ENCODE peak calls at places on chromosomes 2 and 18, in seven cellular contexts. One of them, this sample, is unnamed.

GRCh38 chr18:73597832-73598615 is 549.6 kb downstream of the FBXO15 start:
- DNase-seq in heart left ventricle: no peak
- DNase-seq in right cardiac atrium: no peak
- DNase-seq in fibroblast of lung: no peak
- DNase-seq in neural progenitor cell: no peak
- DNase-seq in Peyer's patch: no peak
- DNase-seq in tibial nerve: no peak
- DNase-seq in this sample: no peak

GRCh38 chr2:220811952-220812570 is 760.0 kb downstream of the EPHA4 start:
- DNase-seq in right cardiac atrium: no peak
- DNase-seq in Peyer's patch: no peak
- DNase-seq in heart left ventricle: no peak
- DNase-seq in tibial nerve: no peak
- DNase-seq in neural progenitor cell: no peak
- DNase-seq in fibroblast of lung: peak
- DNase-seq in this sample: no peak

GRCh38 chr2:98412751-98413445 is 31.8 kb upstream of the INPP4A start:
- DNase-seq in right cardiac atrium: no peak
- DNase-seq in tibial nerve: no peak
- DNase-seq in fibroblast of lung: peak
- DNase-seq in heart left ventricle: no peak
- DNase-seq in neural progenitor cell: peak
- DNase-seq in Peyer's patch: no peak
- DNase-seq in this sample: no peak

GRCh38 chr2:10385933-10386773 is 62.0 kb downstream of the ODC1 start:
- DNase-seq in neural progenitor cell: no peak
- DNase-seq in right cardiac atrium: no peak
- DNase-seq in fibroblast of lung: peak
- DNase-seq in tibial nerve: no peak
- DNase-seq in Peyer's patch: no peak
- DNase-seq in heart left ventricle: no peak
- DNase-seq in this sample: no peak

GRCh38 chr2:237818066-237818473 is 19.5 kb downstream of the RBM44 start:
- DNase-seq in Peyer's patch: no peak
- DNase-seq in neural progenitor cell: no peak
- DNase-seq in heart left ventricle: no peak
- DNase-seq in tibial nerve: no peak
- DNase-seq in right cardiac atrium: no peak
- DNase-seq in fibroblast of lung: peak
- DNase-seq in this sample: no peak

GRCh38 chr2:196123679-196124373 is 47.6 kb downstream of the STK17B start:
- DNase-seq in right cardiac atrium: no peak
- DNase-seq in Peyer's patch: no peak
- DNase-seq in neural progenitor cell: no peak
- DNase-seq in heart left ventricle: no peak
- DNase-seq in fibroblast of lung: peak
- DNase-seq in tibial nerve: no peak
- DNase-seq in this sample: no peak

GRCh38 chr2:5473596-5473995 is 218.6 kb upstream of the SOX11 start:
- DNase-seq in fibroblast of lung: no peak
- DNase-seq in right cardiac atrium: no peak
- DNase-seq in tibial nerve: no peak
- DNase-seq in heart left ventricle: no peak
- DNase-seq in neural progenitor cell: no peak
- DNase-seq in Peyer's patch: no peak
- DNase-seq in this sample: no peak

GRCh38 chr2:201151127-201152074 is 31.5 kb upstream of the CASP10 start:
- DNase-seq in heart left ventricle: no peak
- DNase-seq in neural progenitor cell: no peak
- DNase-seq in fibroblast of lung: peak
- DNase-seq in right cardiac atrium: no peak
- DNase-seq in Peyer's patch: no peak
- DNase-seq in tibial nerve: no peak
- DNase-seq in this sample: no peak

GRCh38 chr2:104853401-104853925 is 452 bp upstream of the POU3F3 start:
- DNase-seq in heart left ventricle: peak
- DNase-seq in fibroblast of lung: no peak
- DNase-seq in right cardiac atrium: peak
- DNase-seq in neural progenitor cell: no peak
- DNase-seq in tibial nerve: no peak
- DNase-seq in Peyer's patch: no peak
- DNase-seq in this sample: no peak

GRCh38 chr2:145569108-145569507 is 1049.2 kb upstream of the ZEB2 start:
- DNase-seq in heart left ventricle: no peak
- DNase-seq in fibroblast of lung: no peak
- DNase-seq in tibial nerve: no peak
- DNase-seq in right cardiac atrium: no peak
- DNase-seq in neural progenitor cell: no peak
- DNase-seq in Peyer's patch: no peak
- DNase-seq in this sample: no peak

GRCh38 chr2:128642801-128643200 is 324.1 kb upstream of the HS6ST1 start:
- DNase-seq in right cardiac atrium: no peak
- DNase-seq in tibial nerve: no peak
- DNase-seq in Peyer's patch: no peak
- DNase-seq in heart left ventricle: no peak
- DNase-seq in neural progenitor cell: no peak
- DNase-seq in fibroblast of lung: no peak
- DNase-seq in this sample: no peak

GRCh38 chr18:160831-161570 is 2.6 kb downstream of the USP14 start:
- DNase-seq in neural progenitor cell: no peak
- DNase-seq in heart left ventricle: no peak
- DNase-seq in right cardiac atrium: no peak
- DNase-seq in Peyer's patch: no peak
- DNase-seq in tibial nerve: no peak
- DNase-seq in fibroblast of lung: no peak
- DNase-seq in this sample: no peak

DNA sequence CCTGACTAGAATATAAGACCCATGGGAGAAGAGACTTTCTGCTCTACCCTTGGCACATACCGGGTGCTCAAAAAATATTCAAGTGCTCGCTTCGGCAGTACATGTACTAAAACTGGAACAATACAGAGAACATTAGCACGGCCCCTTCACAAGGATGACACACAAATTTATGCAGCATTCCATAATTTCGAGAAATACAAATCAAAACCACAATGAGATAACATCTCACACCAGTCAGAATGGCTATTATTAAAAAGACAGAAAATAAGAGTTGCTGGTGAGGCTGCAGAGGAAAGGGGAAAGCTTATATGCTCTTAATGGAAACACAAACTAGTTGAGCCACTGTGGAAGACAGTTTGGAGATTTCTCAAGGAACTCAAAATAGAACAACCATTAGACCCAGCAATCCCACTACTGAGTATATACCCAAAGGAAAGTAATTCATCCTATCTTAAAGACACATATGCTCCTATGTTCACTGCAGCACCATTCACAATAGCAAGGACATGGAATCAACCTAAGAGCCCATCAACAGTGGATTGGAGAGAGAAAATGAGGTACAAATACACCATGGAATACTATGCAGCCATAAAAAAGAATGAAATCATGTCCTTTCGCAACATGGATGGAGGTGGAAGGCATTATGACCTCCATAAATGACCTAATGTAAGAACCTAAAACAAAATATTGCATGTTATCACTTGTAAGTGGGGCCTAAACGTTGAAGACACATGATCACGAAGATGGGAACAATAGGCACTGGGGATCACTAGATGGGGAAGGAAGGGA is 71.6 kb upstream of the CYP1B1 start:
- DNase-seq in heart left ventricle: no peak
- DNase-seq in neural progenitor cell: no peak
- DNase-seq in Peyer's patch: no peak
- DNase-seq in tibial nerve: no peak
- DNase-seq in fibroblast of lung: no peak
- DNase-seq in right cardiac atrium: no peak
- DNase-seq in this sample: no peak
- H3K27ac ChIP-seq in heart left ventricle: peak
- H3K27ac ChIP-seq in neural progenitor cell: no peak
- H3K27ac ChIP-seq in Peyer's patch: no peak
- H3K27ac ChIP-seq in tibial nerve: peak
- H3K27ac ChIP-seq in fibroblast of lung: peak
- H3K27ac ChIP-seq in right cardiac atrium: peak
- H3K27ac ChIP-seq in this sample: peak

GRCh38 chr2:1643220-1643619 is 101.1 kb downstream of the PXDN start:
- DNase-seq in fibroblast of lung: no peak
- DNase-seq in Peyer's patch: no peak
- DNase-seq in tibial nerve: no peak
- DNase-seq in neural progenitor cell: no peak
- DNase-seq in right cardiac atrium: no peak
- DNase-seq in heart left ventricle: no peak
- DNase-seq in this sample: no peak
- H3K27ac ChIP-seq in fibroblast of lung: no peak
- H3K27ac ChIP-seq in Peyer's patch: no peak
- H3K27ac ChIP-seq in tibial nerve: peak
- H3K27ac ChIP-seq in neural progenitor cell: peak
- H3K27ac ChIP-seq in right cardiac atrium: no peak
- H3K27ac ChIP-seq in heart left ventricle: no peak
- H3K27ac ChIP-seq in this sample: no peak

DNA sequence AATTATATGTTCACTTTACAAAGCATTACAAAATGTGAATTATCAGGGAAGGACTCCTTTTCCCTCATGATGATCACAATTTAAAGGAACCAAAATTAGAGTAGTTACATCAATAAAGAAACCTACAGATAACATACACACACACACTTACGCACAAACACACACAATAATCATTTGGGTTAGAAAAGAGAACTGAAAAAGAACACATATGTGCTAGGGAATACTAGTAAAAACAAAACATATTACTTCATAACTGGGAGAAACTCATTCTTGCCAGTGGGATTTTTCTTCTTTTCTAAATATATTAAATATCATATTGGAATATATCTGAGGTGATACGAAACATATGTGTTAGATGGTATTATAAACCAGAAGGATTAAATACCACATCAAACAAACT is 42.3 kb downstream of the FIGN start:
- DNase-seq in tibial nerve: no peak
- DNase-seq in Peyer's patch: no peak
- DNase-seq in heart left ventricle: no peak
- DNase-seq in fibroblast of lung: no peak
- DNase-seq in right cardiac atrium: no peak
- DNase-seq in neural progenitor cell: no peak
- DNase-seq in this sample: no peak
- H3K27ac ChIP-seq in tibial nerve: no peak
- H3K27ac ChIP-seq in Peyer's patch: no peak
- H3K27ac ChIP-seq in heart left ventricle: no peak
- H3K27ac ChIP-seq in fibroblast of lung: no peak
- H3K27ac ChIP-seq in right cardiac atrium: no peak
- H3K27ac ChIP-seq in neural progenitor cell: peak
- H3K27ac ChIP-seq in this sample: peak

DNA sequence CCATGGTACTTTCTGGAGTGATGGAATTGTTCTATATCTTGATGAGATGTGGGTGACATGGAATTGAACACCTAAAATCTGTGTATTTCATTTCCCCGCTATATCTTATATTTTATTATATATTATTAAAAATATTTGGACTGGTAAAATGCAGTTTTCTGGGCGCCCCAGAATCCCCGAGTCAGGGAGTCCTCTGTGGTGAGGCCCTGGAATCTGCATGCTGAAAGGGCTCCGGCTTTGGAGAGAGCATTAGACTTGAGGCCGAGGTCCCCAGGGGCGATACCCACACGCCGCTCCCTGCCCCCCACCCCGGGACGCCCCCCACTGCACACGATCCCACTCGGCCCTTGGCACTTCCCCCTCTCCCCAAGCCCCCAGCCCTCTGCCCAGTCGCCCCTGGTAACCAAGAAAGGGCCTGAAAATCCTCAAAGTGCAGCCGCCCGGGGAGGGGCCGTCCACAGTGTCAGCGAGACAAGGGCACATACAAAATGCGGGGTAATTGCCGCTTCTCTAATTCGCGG is 126.0 kb downstream of the ZFP36L2 start:
- DNase-seq in tibial nerve: no peak
- DNase-seq in right cardiac atrium: no peak
- DNase-seq in Peyer's patch: no peak
- DNase-seq in fibroblast of lung: no peak
- DNase-seq in neural progenitor cell: no peak
- DNase-seq in heart left ventricle: no peak
- DNase-seq in this sample: no peak
- H3K27ac ChIP-seq in tibial nerve: peak
- H3K27ac ChIP-seq in right cardiac atrium: peak
- H3K27ac ChIP-seq in Peyer's patch: peak
- H3K27ac ChIP-seq in fibroblast of lung: peak
- H3K27ac ChIP-seq in neural progenitor cell: peak
- H3K27ac ChIP-seq in heart left ventricle: peak
- H3K27ac ChIP-seq in this sample: peak